ENCODE peak calls at places on chromosomes 1 and 21, in five cellular contexts. M is left lung, S is mesenchymal stem cell, G is PC-3, E is cardiac muscle cell. B is an unnamed sample.

GRCh38 chr1:212062832-212063438 is 27.4 kb downstream of the DTL start:
- DNase-seq in E (peak; percentile 56), G (peak; percentile 73), M (no peak), S (peak; percentile 66), B (peak; percentile 19)

GRCh38 chr1:189616893-189617292 is 860.8 kb downstream of the BRINP3 start:
- DNase-seq in S (no peak), G (peak; percentile 77), M (no peak), E (no peak), B (no peak)

GRCh38 chr1:233620065-233620464 is 6.2 kb downstream of the KCNK1 start:
- DNase-seq in E (no peak), M (no peak), S (no peak), G (peak; percentile 37), B (no peak)

GRCh38 chr1:245877976-245878375 is 629.1 kb downstream of the SMYD3 start:
- DNase-seq in S (no peak), M (no peak), E (no peak), G (no peak), B (peak; percentile 64)

GRCh38 chr1:115725600-115725999 is 42.9 kb downstream of the CASQ2 start:
- DNase-seq in E (no peak), M (no peak), G (no peak), S (peak; percentile 18), B (no peak)

GRCh38 chr21:44916965-44917364 is 3.7 kb downstream of the ITGB2 start:
- DNase-seq in S (no peak), E (no peak), G (peak; percentile 94), M (no peak), B (no peak)

GRCh38 chr1:234925440-234926251 is 203.0 kb downstream of the TOMM20 start:
- DNase-seq in E (no peak), S (peak; percentile 99), M (no peak), G (peak; percentile 96), B (peak; percentile 89)

GRCh38 chr21:26169061-26169610 is 1.4 kb downstream of the APP start:
- DNase-seq in M (no peak), S (peak; percentile 84), G (peak; percentile 70), E (peak; percentile 69), B (peak; percentile 79)

GRCh38 chr1:156852414-156852874 is 6.5 kb downstream of the INSRR start:
- DNase-seq in E (no peak), M (no peak), G (peak; percentile 39), S (peak; percentile 20), B (no peak)

GRCh38 chr1:118933051-118933781 is 54.9 kb downstream of the TBX15 start:
- DNase-seq in G (no peak), E (no peak), S (no peak), M (no peak), B (no peak)

GRCh38 chr1:171736204-171736603 is 5.7 kb downstream of the VAMP4 start:
- DNase-seq in E (no peak), S (no peak), M (no peak), G (no peak), B (no peak)
- H3K4me1 ChIP-seq in E (peaks cover 7% of the 10 kb centered on the region), S (no peaks in the 10 kb centered on the region), M (peaks cover 13% of the 10 kb centered on the region), G (peaks cover 24% of the 10 kb centered on the region), B (peaks cover 23% of the 10 kb centered on the region)

GRCh38 chr1:200904772-200905171 is 10.1 kb downstream of the INAVA start:
- DNase-seq in G (no peak), S (no peak), E (no peak), M (no peak), B (no peak)
- H3K4me1 ChIP-seq in G (peaks cover 18% of the 10 kb centered on the region), S (peaks cover 6% of the 10 kb centered on the region), E (no peaks in the 10 kb centered on the region), M (no peaks in the 10 kb centered on the region), B (peaks cover 31% of the 10 kb centered on the region)

DNA sequence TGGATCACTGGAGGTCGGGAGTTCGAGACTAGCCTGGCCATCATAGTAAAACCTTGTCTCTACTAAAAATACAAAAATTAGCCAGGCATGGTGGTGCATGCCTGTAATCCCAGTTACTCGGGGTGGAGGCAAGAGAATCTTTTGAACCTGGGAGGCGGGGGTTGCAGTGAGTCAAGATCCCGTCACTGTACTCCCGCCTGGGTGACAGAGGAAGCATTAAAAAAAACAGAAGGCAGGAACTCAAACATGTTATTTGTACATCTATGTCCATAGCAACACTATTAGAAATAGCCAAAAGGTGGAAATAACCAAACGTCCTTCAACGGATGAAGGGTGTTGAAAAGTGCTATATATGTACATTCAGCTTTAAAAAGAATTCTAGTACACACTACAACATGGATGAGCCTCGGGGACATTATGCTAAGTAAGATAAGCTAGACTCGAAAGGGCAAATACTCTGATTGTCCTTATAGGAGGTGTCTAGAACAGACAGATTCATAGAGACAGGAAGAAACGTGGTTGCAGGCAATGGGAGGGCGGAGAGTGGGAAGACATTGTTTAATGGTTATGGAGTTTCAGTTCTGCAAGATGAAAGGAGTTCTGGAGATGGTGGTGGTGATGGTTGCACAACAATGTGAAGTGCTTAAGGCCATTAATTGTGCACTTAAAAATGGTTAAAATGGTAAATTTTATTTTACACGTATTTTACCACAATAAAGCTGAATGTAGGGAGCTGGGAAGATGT is 19.2 kb downstream of the NLRP3 start:
- DNase-seq in G (peak; percentile 47), E (no peak), M (no peak), S (no peak), B (no peak)
- H3K4me1 ChIP-seq in G (peaks cover 4% of the 10 kb centered on the region), E (no peaks in the 10 kb centered on the region), M (no peaks in the 10 kb centered on the region), S (no peaks in the 10 kb centered on the region), B (no peaks in the 10 kb centered on the region)

DNA sequence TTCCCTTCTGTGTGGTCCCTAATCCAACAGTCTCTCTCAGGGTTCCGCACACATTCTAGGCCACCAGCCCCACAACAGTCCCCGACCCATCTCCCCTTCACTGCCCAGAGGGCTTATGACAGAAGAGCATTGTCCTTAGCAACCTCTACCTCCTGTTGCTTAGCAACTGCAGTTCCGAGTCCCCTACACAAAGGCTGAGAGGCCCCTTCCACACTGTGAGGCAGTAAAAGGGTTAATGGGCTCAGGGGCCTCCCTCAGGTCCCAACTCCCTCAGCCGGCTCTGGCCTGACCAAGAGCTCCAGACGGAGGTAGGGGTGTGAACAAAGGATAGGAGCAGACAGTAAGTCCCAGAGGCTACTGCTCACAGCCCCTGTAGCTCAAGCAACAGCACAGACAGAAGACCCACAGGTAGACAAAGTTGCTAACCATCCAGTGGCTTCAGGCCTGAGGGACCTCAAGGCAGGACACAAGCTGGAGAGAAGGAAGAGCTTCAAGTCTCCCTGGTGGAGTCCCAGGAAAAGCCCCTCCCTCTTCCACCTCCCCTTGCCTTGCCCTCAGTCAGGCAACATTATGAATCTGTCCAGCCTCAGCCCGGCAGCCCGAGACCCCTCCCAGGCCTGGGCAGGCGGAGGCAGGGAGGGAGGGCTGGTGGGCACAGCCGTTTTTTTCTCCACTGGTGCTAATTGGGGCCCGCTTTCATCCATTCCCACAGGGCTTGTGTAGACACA is 4.1 kb downstream of the IGSF9 start:
- DNase-seq in M (no peak), S (no peak), E (no peak), G (no peak), B (no peak)
- H3K4me1 ChIP-seq in M (peaks cover 10% of the 10 kb centered on the region), S (peaks cover 9% of the 10 kb centered on the region), E (peaks cover 6% of the 10 kb centered on the region), G (peaks cover 45% of the 10 kb centered on the region), B (peaks cover 7% of the 10 kb centered on the region)

GRCh38 chr1:182141040-182141439 is 79.5 kb upstream of the ZNF648 start:
- DNase-seq in S (no peak), G (peak; percentile 70), E (no peak), M (no peak), B (no peak)

GRCh38 chr1:182143154-182143657 is 81.7 kb upstream of the ZNF648 start:
- DNase-seq in E (peak; percentile 93), S (peak; percentile 73), M (peak; percentile 95), G (peak; percentile 91), B (peak; percentile 81)

GRCh38 chr1:182142621-182143020 is 81.1 kb upstream of the ZNF648 start:
- DNase-seq in G (no peak), S (no peak), M (no peak), E (no peak), B (no peak)

GRCh38 chr1:182146286-182146685 is 84.8 kb upstream of the ZNF648 start:
- DNase-seq in M (no peak), E (no peak), S (no peak), G (peak; percentile 21), B (no peak)

GRCh38 chr1:182143825-182144661 is 82.5 kb upstream of the ZNF648 start:
- DNase-seq in G (peak; percentile 31), S (peak; percentile 27), E (peak; percentile 11), M (peak; percentile 84), B (no peak)
- H3K4me1 ChIP-seq in G (peaks cover 24% of the 10 kb centered on the region), S (peaks cover 7% of the 10 kb centered on the region), E (no peaks in the 10 kb centered on the region), M (peaks cover 19% of the 10 kb centered on the region), B (no peaks in the 10 kb centered on the region)

GRCh38 chr1:44433209-44433608 is 28.2 kb downstream of the RNF220 start:
- DNase-seq in G (peak; percentile 7), M (no peak), S (no peak), E (no peak), B (no peak)
- H3K4me1 ChIP-seq in G (no peaks in the 10 kb centered on the region), M (no peaks in the 10 kb centered on the region), S (no peaks in the 10 kb centered on the region), E (no peaks in the 10 kb centered on the region), B (no peaks in the 10 kb centered on the region)